ENCODE peak calls at places on chromosomes 1 and 21, in ten cellular contexts. One of them, this sample, is unnamed.

GRCh38 chr1:236608930-236609726 is 4.8 kb upstream of the HEATR1 start:
- DNase-seq in stimulated activated CD8-positive, alpha-beta memory T cell treated with anti-CD3 and anti-CD28 coated beads, Interleukin-2, amount 100 ng/mL, for 48 hours: no peak
- DNase-seq in nucleus accumbens: peak
- DNase-seq in CD4-positive, alpha-beta T cell: no peak
- DNase-seq in glomerular endothelial cell: no peak
- DNase-seq in activated T-helper 1 cell treated with anti-CD3 and anti-CD28 coated beads, Interleukin-12 subunit alpha, Interleukin-12 subunit beta, Interleukin-2, Interleukin-4 antibody, amounts not matched to agents 30 ng/mL and 10 ng/mL and 1 ng/mL, durations not matched to agents 14 hours and 24 hours and 36 hours: no peak
- DNase-seq in M059J: peak
- DNase-seq in EL: peak
- DNase-seq in neural progenitor cell: peak
- DNase-seq in activated naive CD4-positive, alpha-beta T cell: no peak
- DNase-seq in this sample: peak

GRCh38 chr1:109277434-109278204 is 5.3 kb downstream of the PSRC1 start:
- DNase-seq in neural progenitor cell: peak
- DNase-seq in EL: peak
- DNase-seq in glomerular endothelial cell: peak
- DNase-seq in CD4-positive, alpha-beta T cell: peak
- DNase-seq in stimulated activated CD8-positive, alpha-beta memory T cell treated with anti-CD3 and anti-CD28 coated beads, Interleukin-2, amount 100 ng/mL, for 48 hours: peak
- DNase-seq in activated naive CD4-positive, alpha-beta T cell: peak
- DNase-seq in nucleus accumbens: peak
- DNase-seq in activated T-helper 1 cell treated with anti-CD3 and anti-CD28 coated beads, Interleukin-12 subunit alpha, Interleukin-12 subunit beta, Interleukin-2, Interleukin-4 antibody, amounts not matched to agents 30 ng/mL and 10 ng/mL and 1 ng/mL, durations not matched to agents 14 hours and 24 hours and 36 hours: peak
- DNase-seq in M059J: peak
- DNase-seq in this sample: peak

GRCh38 chr1:21781971-21782867 is 730 bp downstream of the USP48 start:
- DNase-seq in activated naive CD4-positive, alpha-beta T cell: peak
- DNase-seq in neural progenitor cell: peak
- DNase-seq in stimulated activated CD8-positive, alpha-beta memory T cell treated with anti-CD3 and anti-CD28 coated beads, Interleukin-2, amount 100 ng/mL, for 48 hours: no peak
- DNase-seq in M059J: peak
- DNase-seq in EL: peak
- DNase-seq in CD4-positive, alpha-beta T cell: peak
- DNase-seq in activated T-helper 1 cell treated with anti-CD3 and anti-CD28 coated beads, Interleukin-12 subunit alpha, Interleukin-12 subunit beta, Interleukin-2, Interleukin-4 antibody, amounts not matched to agents 30 ng/mL and 10 ng/mL and 1 ng/mL, durations not matched to agents 14 hours and 24 hours and 36 hours: peak
- DNase-seq in nucleus accumbens: peak
- DNase-seq in glomerular endothelial cell: no peak
- DNase-seq in this sample: peak

GRCh38 chr1:65467536-65467935 is 47.1 kb downstream of the LEPR start:
- DNase-seq in EL: no peak
- DNase-seq in neural progenitor cell: peak
- DNase-seq in M059J: no peak
- DNase-seq in glomerular endothelial cell: no peak
- DNase-seq in stimulated activated CD8-positive, alpha-beta memory T cell treated with anti-CD3 and anti-CD28 coated beads, Interleukin-2, amount 100 ng/mL, for 48 hours: no peak
- DNase-seq in activated T-helper 1 cell treated with anti-CD3 and anti-CD28 coated beads, Interleukin-12 subunit alpha, Interleukin-12 subunit beta, Interleukin-2, Interleukin-4 antibody, amounts not matched to agents 30 ng/mL and 10 ng/mL and 1 ng/mL, durations not matched to agents 14 hours and 24 hours and 36 hours: no peak
- DNase-seq in CD4-positive, alpha-beta T cell: no peak
- DNase-seq in activated naive CD4-positive, alpha-beta T cell: no peak
- DNase-seq in nucleus accumbens: no peak
- DNase-seq in this sample: no peak

GRCh38 chr1:205077158-205077933 is 6.9 kb downstream of the TMEM81 start:
- DNase-seq in neural progenitor cell: no peak
- DNase-seq in activated naive CD4-positive, alpha-beta T cell: no peak
- DNase-seq in CD4-positive, alpha-beta T cell: no peak
- DNase-seq in activated T-helper 1 cell treated with anti-CD3 and anti-CD28 coated beads, Interleukin-12 subunit alpha, Interleukin-12 subunit beta, Interleukin-2, Interleukin-4 antibody, amounts not matched to agents 30 ng/mL and 10 ng/mL and 1 ng/mL, durations not matched to agents 14 hours and 24 hours and 36 hours: no peak
- DNase-seq in M059J: no peak
- DNase-seq in stimulated activated CD8-positive, alpha-beta memory T cell treated with anti-CD3 and anti-CD28 coated beads, Interleukin-2, amount 100 ng/mL, for 48 hours: no peak
- DNase-seq in nucleus accumbens: no peak
- DNase-seq in EL: no peak
- DNase-seq in glomerular endothelial cell: no peak
- DNase-seq in this sample: no peak

GRCh38 chr21:45004059-45004422 is 64.2 kb downstream of the SLX9 start:
- DNase-seq in nucleus accumbens: no peak
- DNase-seq in activated naive CD4-positive, alpha-beta T cell: no peak
- DNase-seq in EL: no peak
- DNase-seq in activated T-helper 1 cell treated with anti-CD3 and anti-CD28 coated beads, Interleukin-12 subunit alpha, Interleukin-12 subunit beta, Interleukin-2, Interleukin-4 antibody, amounts not matched to agents 30 ng/mL and 10 ng/mL and 1 ng/mL, durations not matched to agents 14 hours and 24 hours and 36 hours: no peak
- DNase-seq in stimulated activated CD8-positive, alpha-beta memory T cell treated with anti-CD3 and anti-CD28 coated beads, Interleukin-2, amount 100 ng/mL, for 48 hours: no peak
- DNase-seq in M059J: no peak
- DNase-seq in glomerular endothelial cell: no peak
- DNase-seq in CD4-positive, alpha-beta T cell: no peak
- DNase-seq in neural progenitor cell: no peak
- DNase-seq in this sample: no peak

GRCh38 chr1:156546267-156546666 is 26.1 kb downstream of the IQGAP3 start:
- DNase-seq in M059J: no peak
- DNase-seq in EL: no peak
- DNase-seq in nucleus accumbens: no peak
- DNase-seq in activated naive CD4-positive, alpha-beta T cell: no peak
- DNase-seq in CD4-positive, alpha-beta T cell: no peak
- DNase-seq in neural progenitor cell: no peak
- DNase-seq in glomerular endothelial cell: no peak
- DNase-seq in activated T-helper 1 cell treated with anti-CD3 and anti-CD28 coated beads, Interleukin-12 subunit alpha, Interleukin-12 subunit beta, Interleukin-2, Interleukin-4 antibody, amounts not matched to agents 30 ng/mL and 10 ng/mL and 1 ng/mL, durations not matched to agents 14 hours and 24 hours and 36 hours: no peak
- DNase-seq in stimulated activated CD8-positive, alpha-beta memory T cell treated with anti-CD3 and anti-CD28 coated beads, Interleukin-2, amount 100 ng/mL, for 48 hours: no peak
- DNase-seq in this sample: no peak

GRCh38 chr1:214563881-214564280 is 12.5 kb upstream of the PTPN14 start:
- DNase-seq in EL: peak
- DNase-seq in activated naive CD4-positive, alpha-beta T cell: no peak
- DNase-seq in activated T-helper 1 cell treated with anti-CD3 and anti-CD28 coated beads, Interleukin-12 subunit alpha, Interleukin-12 subunit beta, Interleukin-2, Interleukin-4 antibody, amounts not matched to agents 30 ng/mL and 10 ng/mL and 1 ng/mL, durations not matched to agents 14 hours and 24 hours and 36 hours: no peak
- DNase-seq in nucleus accumbens: no peak
- DNase-seq in stimulated activated CD8-positive, alpha-beta memory T cell treated with anti-CD3 and anti-CD28 coated beads, Interleukin-2, amount 100 ng/mL, for 48 hours: no peak
- DNase-seq in neural progenitor cell: no peak
- DNase-seq in M059J: no peak
- DNase-seq in CD4-positive, alpha-beta T cell: no peak
- DNase-seq in glomerular endothelial cell: no peak
- DNase-seq in this sample: no peak

GRCh38 chr1:225735252-225736149 is 42.1 kb upstream of the SRP9 start:
- DNase-seq in activated naive CD4-positive, alpha-beta T cell: no peak
- DNase-seq in M059J: peak
- DNase-seq in stimulated activated CD8-positive, alpha-beta memory T cell treated with anti-CD3 and anti-CD28 coated beads, Interleukin-2, amount 100 ng/mL, for 48 hours: no peak
- DNase-seq in nucleus accumbens: no peak
- DNase-seq in neural progenitor cell: peak
- DNase-seq in glomerular endothelial cell: no peak
- DNase-seq in activated T-helper 1 cell treated with anti-CD3 and anti-CD28 coated beads, Interleukin-12 subunit alpha, Interleukin-12 subunit beta, Interleukin-2, Interleukin-4 antibody, amounts not matched to agents 30 ng/mL and 10 ng/mL and 1 ng/mL, durations not matched to agents 14 hours and 24 hours and 36 hours: no peak
- DNase-seq in CD4-positive, alpha-beta T cell: no peak
- DNase-seq in EL: peak
- DNase-seq in this sample: no peak

GRCh38 chr1:188937965-188938551 is 1539.6 kb downstream of the BRINP3 start:
- DNase-seq in stimulated activated CD8-positive, alpha-beta memory T cell treated with anti-CD3 and anti-CD28 coated beads, Interleukin-2, amount 100 ng/mL, for 48 hours: no peak
- DNase-seq in activated naive CD4-positive, alpha-beta T cell: no peak
- DNase-seq in glomerular endothelial cell: peak
- DNase-seq in CD4-positive, alpha-beta T cell: no peak
- DNase-seq in EL: peak
- DNase-seq in M059J: peak
- DNase-seq in nucleus accumbens: no peak
- DNase-seq in neural progenitor cell: no peak
- DNase-seq in activated T-helper 1 cell treated with anti-CD3 and anti-CD28 coated beads, Interleukin-12 subunit alpha, Interleukin-12 subunit beta, Interleukin-2, Interleukin-4 antibody, amounts not matched to agents 30 ng/mL and 10 ng/mL and 1 ng/mL, durations not matched to agents 14 hours and 24 hours and 36 hours: no peak
- DNase-seq in this sample: no peak

GRCh38 chr21:45916011-45916840 is 65.3 kb upstream of the COL6A1 start:
- DNase-seq in CD4-positive, alpha-beta T cell: no peak
- DNase-seq in activated T-helper 1 cell treated with anti-CD3 and anti-CD28 coated beads, Interleukin-12 subunit alpha, Interleukin-12 subunit beta, Interleukin-2, Interleukin-4 antibody, amounts not matched to agents 30 ng/mL and 10 ng/mL and 1 ng/mL, durations not matched to agents 14 hours and 24 hours and 36 hours: no peak
- DNase-seq in EL: no peak
- DNase-seq in glomerular endothelial cell: no peak
- DNase-seq in activated naive CD4-positive, alpha-beta T cell: no peak
- DNase-seq in neural progenitor cell: no peak
- DNase-seq in stimulated activated CD8-positive, alpha-beta memory T cell treated with anti-CD3 and anti-CD28 coated beads, Interleukin-2, amount 100 ng/mL, for 48 hours: no peak
- DNase-seq in nucleus accumbens: no peak
- DNase-seq in M059J: peak
- DNase-seq in this sample: no peak

GRCh38 chr1:24745711-24746582 is 700 bp downstream of the CLIC4 start:
- DNase-seq in activated T-helper 1 cell treated with anti-CD3 and anti-CD28 coated beads, Interleukin-12 subunit alpha, Interleukin-12 subunit beta, Interleukin-2, Interleukin-4 antibody, amounts not matched to agents 30 ng/mL and 10 ng/mL and 1 ng/mL, durations not matched to agents 14 hours and 24 hours and 36 hours: peak
- DNase-seq in EL: peak
- DNase-seq in nucleus accumbens: no peak
- DNase-seq in neural progenitor cell: peak
- DNase-seq in glomerular endothelial cell: no peak
- DNase-seq in CD4-positive, alpha-beta T cell: no peak
- DNase-seq in stimulated activated CD8-positive, alpha-beta memory T cell treated with anti-CD3 and anti-CD28 coated beads, Interleukin-2, amount 100 ng/mL, for 48 hours: no peak
- DNase-seq in activated naive CD4-positive, alpha-beta T cell: no peak
- DNase-seq in M059J: peak
- DNase-seq in this sample: no peak

GRCh38 chr21:33767236-33767635 is 124.9 kb downstream of the ITSN1 start:
- DNase-seq in stimulated activated CD8-positive, alpha-beta memory T cell treated with anti-CD3 and anti-CD28 coated beads, Interleukin-2, amount 100 ng/mL, for 48 hours: no peak
- DNase-seq in nucleus accumbens: no peak
- DNase-seq in neural progenitor cell: no peak
- DNase-seq in M059J: peak
- DNase-seq in EL: peak
- DNase-seq in activated T-helper 1 cell treated with anti-CD3 and anti-CD28 coated beads, Interleukin-12 subunit alpha, Interleukin-12 subunit beta, Interleukin-2, Interleukin-4 antibody, amounts not matched to agents 30 ng/mL and 10 ng/mL and 1 ng/mL, durations not matched to agents 14 hours and 24 hours and 36 hours: no peak
- DNase-seq in CD4-positive, alpha-beta T cell: no peak
- DNase-seq in activated naive CD4-positive, alpha-beta T cell: no peak
- DNase-seq in glomerular endothelial cell: no peak
- DNase-seq in this sample: no peak

GRCh38 chr1:88327391-88328267 is 356.4 kb upstream of the PKN2 start:
- DNase-seq in neural progenitor cell: no peak
- DNase-seq in activated naive CD4-positive, alpha-beta T cell: no peak
- DNase-seq in EL: peak
- DNase-seq in stimulated activated CD8-positive, alpha-beta memory T cell treated with anti-CD3 and anti-CD28 coated beads, Interleukin-2, amount 100 ng/mL, for 48 hours: no peak
- DNase-seq in M059J: peak
- DNase-seq in nucleus accumbens: no peak
- DNase-seq in CD4-positive, alpha-beta T cell: no peak
- DNase-seq in glomerular endothelial cell: peak
- DNase-seq in activated T-helper 1 cell treated with anti-CD3 and anti-CD28 coated beads, Interleukin-12 subunit alpha, Interleukin-12 subunit beta, Interleukin-2, Interleukin-4 antibody, amounts not matched to agents 30 ng/mL and 10 ng/mL and 1 ng/mL, durations not matched to agents 14 hours and 24 hours and 36 hours: no peak
- DNase-seq in this sample: no peak

GRCh38 chr1:116390195-116390594 is 17.2 kb downstream of the ATP1A1 start:
- DNase-seq in stimulated activated CD8-positive, alpha-beta memory T cell treated with anti-CD3 and anti-CD28 coated beads, Interleukin-2, amount 100 ng/mL, for 48 hours: no peak
- DNase-seq in neural progenitor cell: no peak
- DNase-seq in EL: no peak
- DNase-seq in CD4-positive, alpha-beta T cell: peak
- DNase-seq in M059J: no peak
- DNase-seq in nucleus accumbens: no peak
- DNase-seq in activated T-helper 1 cell treated with anti-CD3 and anti-CD28 coated beads, Interleukin-12 subunit alpha, Interleukin-12 subunit beta, Interleukin-2, Interleukin-4 antibody, amounts not matched to agents 30 ng/mL and 10 ng/mL and 1 ng/mL, durations not matched to agents 14 hours and 24 hours and 36 hours: no peak
- DNase-seq in glomerular endothelial cell: no peak
- DNase-seq in activated naive CD4-positive, alpha-beta T cell: no peak
- DNase-seq in this sample: no peak

GRCh38 chr1:217311766-217312165 is 319.1 kb downstream of the GPATCH2 start:
- DNase-seq in activated T-helper 1 cell treated with anti-CD3 and anti-CD28 coated beads, Interleukin-12 subunit alpha, Interleukin-12 subunit beta, Interleukin-2, Interleukin-4 antibody, amounts not matched to agents 30 ng/mL and 10 ng/mL and 1 ng/mL, durations not matched to agents 14 hours and 24 hours and 36 hours: no peak
- DNase-seq in nucleus accumbens: no peak
- DNase-seq in neural progenitor cell: peak
- DNase-seq in activated naive CD4-positive, alpha-beta T cell: no peak
- DNase-seq in stimulated activated CD8-positive, alpha-beta memory T cell treated with anti-CD3 and anti-CD28 coated beads, Interleukin-2, amount 100 ng/mL, for 48 hours: no peak
- DNase-seq in M059J: no peak
- DNase-seq in glomerular endothelial cell: no peak
- DNase-seq in EL: peak
- DNase-seq in CD4-positive, alpha-beta T cell: no peak
- DNase-seq in this sample: peak

GRCh38 chr21:42724226-42724920 is 71.0 kb downstream of the PDE9A start:
- DNase-seq in glomerular endothelial cell: no peak
- DNase-seq in neural progenitor cell: no peak
- DNase-seq in EL: peak
- DNase-seq in activated naive CD4-positive, alpha-beta T cell: no peak
- DNase-seq in activated T-helper 1 cell treated with anti-CD3 and anti-CD28 coated beads, Interleukin-12 subunit alpha, Interleukin-12 subunit beta, Interleukin-2, Interleukin-4 antibody, amounts not matched to agents 30 ng/mL and 10 ng/mL and 1 ng/mL, durations not matched to agents 14 hours and 24 hours and 36 hours: no peak
- DNase-seq in nucleus accumbens: no peak
- DNase-seq in M059J: peak
- DNase-seq in stimulated activated CD8-positive, alpha-beta memory T cell treated with anti-CD3 and anti-CD28 coated beads, Interleukin-2, amount 100 ng/mL, for 48 hours: no peak
- DNase-seq in CD4-positive, alpha-beta T cell: no peak
- DNase-seq in this sample: peak

GRCh38 chr1:170881268-170882265 is 53.8 kb upstream of the MROH9 start:
- DNase-seq in activated T-helper 1 cell treated with anti-CD3 and anti-CD28 coated beads, Interleukin-12 subunit alpha, Interleukin-12 subunit beta, Interleukin-2, Interleukin-4 antibody, amounts not matched to agents 30 ng/mL and 10 ng/mL and 1 ng/mL, durations not matched to agents 14 hours and 24 hours and 36 hours: no peak
- DNase-seq in M059J: peak
- DNase-seq in neural progenitor cell: peak
- DNase-seq in EL: peak
- DNase-seq in nucleus accumbens: no peak
- DNase-seq in activated naive CD4-positive, alpha-beta T cell: no peak
- DNase-seq in stimulated activated CD8-positive, alpha-beta memory T cell treated with anti-CD3 and anti-CD28 coated beads, Interleukin-2, amount 100 ng/mL, for 48 hours: no peak
- DNase-seq in CD4-positive, alpha-beta T cell: no peak
- DNase-seq in glomerular endothelial cell: peak
- DNase-seq in this sample: no peak

GRCh38 chr21:14737922-14738321 is 191.8 kb upstream of the SAMSN1 start:
- DNase-seq in neural progenitor cell: peak
- DNase-seq in M059J: peak
- DNase-seq in CD4-positive, alpha-beta T cell: peak
- DNase-seq in activated T-helper 1 cell treated with anti-CD3 and anti-CD28 coated beads, Interleukin-12 subunit alpha, Interleukin-12 subunit beta, Interleukin-2, Interleukin-4 antibody, amounts not matched to agents 30 ng/mL and 10 ng/mL and 1 ng/mL, durations not matched to agents 14 hours and 24 hours and 36 hours: peak
- DNase-seq in glomerular endothelial cell: no peak
- DNase-seq in activated naive CD4-positive, alpha-beta T cell: no peak
- DNase-seq in EL: peak
- DNase-seq in stimulated activated CD8-positive, alpha-beta memory T cell treated with anti-CD3 and anti-CD28 coated beads, Interleukin-2, amount 100 ng/mL, for 48 hours: no peak
- DNase-seq in nucleus accumbens: no peak
- DNase-seq in this sample: peak

GRCh38 chr1:80994934-80995333 is 805.8 kb upstream of the ADGRL2 start:
- DNase-seq in nucleus accumbens: no peak
- DNase-seq in stimulated activated CD8-positive, alpha-beta memory T cell treated with anti-CD3 and anti-CD28 coated beads, Interleukin-2, amount 100 ng/mL, for 48 hours: no peak
- DNase-seq in activated T-helper 1 cell treated with anti-CD3 and anti-CD28 coated beads, Interleukin-12 subunit alpha, Interleukin-12 subunit beta, Interleukin-2, Interleukin-4 antibody, amounts not matched to agents 30 ng/mL and 10 ng/mL and 1 ng/mL, durations not matched to agents 14 hours and 24 hours and 36 hours: no peak
- DNase-seq in neural progenitor cell: no peak
- DNase-seq in glomerular endothelial cell: no peak
- DNase-seq in M059J: no peak
- DNase-seq in activated naive CD4-positive, alpha-beta T cell: no peak
- DNase-seq in EL: peak
- DNase-seq in CD4-positive, alpha-beta T cell: no peak
- DNase-seq in this sample: no peak

GRCh38 chr1:63322944-63323865 is 838 bp downstream of the FOXD3 start:
- DNase-seq in nucleus accumbens: no peak
- DNase-seq in glomerular endothelial cell: no peak
- DNase-seq in M059J: peak
- DNase-seq in activated naive CD4-positive, alpha-beta T cell: no peak
- DNase-seq in stimulated activated CD8-positive, alpha-beta memory T cell treated with anti-CD3 and anti-CD28 coated beads, Interleukin-2, amount 100 ng/mL, for 48 hours: no peak
- DNase-seq in CD4-positive, alpha-beta T cell: peak
- DNase-seq in activated T-helper 1 cell treated with anti-CD3 and anti-CD28 coated beads, Interleukin-12 subunit alpha, Interleukin-12 subunit beta, Interleukin-2, Interleukin-4 antibody, amounts not matched to agents 30 ng/mL and 10 ng/mL and 1 ng/mL, durations not matched to agents 14 hours and 24 hours and 36 hours: peak
- DNase-seq in EL: peak
- DNase-seq in neural progenitor cell: peak
- DNase-seq in this sample: peak

GRCh38 chr1:230905733-230906132 is 37.4 kb upstream of the C1orf198 start:
- DNase-seq in neural progenitor cell: no peak
- DNase-seq in activated T-helper 1 cell treated with anti-CD3 and anti-CD28 coated beads, Interleukin-12 subunit alpha, Interleukin-12 subunit beta, Interleukin-2, Interleukin-4 antibody, amounts not matched to agents 30 ng/mL and 10 ng/mL and 1 ng/mL, durations not matched to agents 14 hours and 24 hours and 36 hours: no peak
- DNase-seq in M059J: peak
- DNase-seq in EL: no peak
- DNase-seq in stimulated activated CD8-positive, alpha-beta memory T cell treated with anti-CD3 and anti-CD28 coated beads, Interleukin-2, amount 100 ng/mL, for 48 hours: no peak
- DNase-seq in glomerular endothelial cell: peak
- DNase-seq in activated naive CD4-positive, alpha-beta T cell: no peak
- DNase-seq in nucleus accumbens: peak
- DNase-seq in CD4-positive, alpha-beta T cell: no peak
- DNase-seq in this sample: no peak

GRCh38 chr1:147625274-147625986 is 44.9 kb downstream of the ACP6 start:
- DNase-seq in M059J: no peak
- DNase-seq in glomerular endothelial cell: no peak
- DNase-seq in neural progenitor cell: no peak
- DNase-seq in stimulated activated CD8-positive, alpha-beta memory T cell treated with anti-CD3 and anti-CD28 coated beads, Interleukin-2, amount 100 ng/mL, for 48 hours: no peak
- DNase-seq in EL: no peak
- DNase-seq in activated naive CD4-positive, alpha-beta T cell: no peak
- DNase-seq in nucleus accumbens: no peak
- DNase-seq in activated T-helper 1 cell treated with anti-CD3 and anti-CD28 coated beads, Interleukin-12 subunit alpha, Interleukin-12 subunit beta, Interleukin-2, Interleukin-4 antibody, amounts not matched to agents 30 ng/mL and 10 ng/mL and 1 ng/mL, durations not matched to agents 14 hours and 24 hours and 36 hours: no peak
- DNase-seq in CD4-positive, alpha-beta T cell: no peak
- DNase-seq in this sample: no peak

GRCh38 chr1:234186037-234186688 is 187.1 kb upstream of the COA6 start:
- DNase-seq in CD4-positive, alpha-beta T cell: no peak
- DNase-seq in M059J: peak
- DNase-seq in neural progenitor cell: no peak
- DNase-seq in nucleus accumbens: no peak
- DNase-seq in activated T-helper 1 cell treated with anti-CD3 and anti-CD28 coated beads, Interleukin-12 subunit alpha, Interleukin-12 subunit beta, Interleukin-2, Interleukin-4 antibody, amounts not matched to agents 30 ng/mL and 10 ng/mL and 1 ng/mL, durations not matched to agents 14 hours and 24 hours and 36 hours: no peak
- DNase-seq in glomerular endothelial cell: no peak
- DNase-seq in EL: peak
- DNase-seq in activated naive CD4-positive, alpha-beta T cell: no peak
- DNase-seq in stimulated activated CD8-positive, alpha-beta memory T cell treated with anti-CD3 and anti-CD28 coated beads, Interleukin-2, amount 100 ng/mL, for 48 hours: no peak
- DNase-seq in this sample: no peak

GRCh38 chr1:169110691-169111447 is 4.4 kb downstream of the ATP1B1 start:
- DNase-seq in activated naive CD4-positive, alpha-beta T cell: no peak
- DNase-seq in M059J: peak
- DNase-seq in neural progenitor cell: no peak
- DNase-seq in activated T-helper 1 cell treated with anti-CD3 and anti-CD28 coated beads, Interleukin-12 subunit alpha, Interleukin-12 subunit beta, Interleukin-2, Interleukin-4 antibody, amounts not matched to agents 30 ng/mL and 10 ng/mL and 1 ng/mL, durations not matched to agents 14 hours and 24 hours and 36 hours: no peak
- DNase-seq in CD4-positive, alpha-beta T cell: no peak
- DNase-seq in nucleus accumbens: no peak
- DNase-seq in EL: no peak
- DNase-seq in stimulated activated CD8-positive, alpha-beta memory T cell treated with anti-CD3 and anti-CD28 coated beads, Interleukin-2, amount 100 ng/mL, for 48 hours: no peak
- DNase-seq in glomerular endothelial cell: no peak
- DNase-seq in this sample: no peak

GRCh38 chr1:34827341-34827941 is 32.1 kb downstream of the SMIM12 start:
- DNase-seq in stimulated activated CD8-positive, alpha-beta memory T cell treated with anti-CD3 and anti-CD28 coated beads, Interleukin-2, amount 100 ng/mL, for 48 hours: no peak
- DNase-seq in CD4-positive, alpha-beta T cell: no peak
- DNase-seq in activated naive CD4-positive, alpha-beta T cell: no peak
- DNase-seq in nucleus accumbens: no peak
- DNase-seq in glomerular endothelial cell: no peak
- DNase-seq in activated T-helper 1 cell treated with anti-CD3 and anti-CD28 coated beads, Interleukin-12 subunit alpha, Interleukin-12 subunit beta, Interleukin-2, Interleukin-4 antibody, amounts not matched to agents 30 ng/mL and 10 ng/mL and 1 ng/mL, durations not matched to agents 14 hours and 24 hours and 36 hours: no peak
- DNase-seq in EL: no peak
- DNase-seq in M059J: no peak
- DNase-seq in neural progenitor cell: no peak
- DNase-seq in this sample: no peak

GRCh38 chr1:220370041-220370700 is 97.9 kb upstream of the RAB3GAP2 start:
- DNase-seq in activated T-helper 1 cell treated with anti-CD3 and anti-CD28 coated beads, Interleukin-12 subunit alpha, Interleukin-12 subunit beta, Interleukin-2, Interleukin-4 antibody, amounts not matched to agents 30 ng/mL and 10 ng/mL and 1 ng/mL, durations not matched to agents 14 hours and 24 hours and 36 hours: no peak
- DNase-seq in CD4-positive, alpha-beta T cell: no peak
- DNase-seq in neural progenitor cell: peak
- DNase-seq in glomerular endothelial cell: no peak
- DNase-seq in nucleus accumbens: no peak
- DNase-seq in M059J: peak
- DNase-seq in activated naive CD4-positive, alpha-beta T cell: no peak
- DNase-seq in stimulated activated CD8-positive, alpha-beta memory T cell treated with anti-CD3 and anti-CD28 coated beads, Interleukin-2, amount 100 ng/mL, for 48 hours: no peak
- DNase-seq in EL: peak
- DNase-seq in this sample: no peak

GRCh38 chr1:60132985-60133673 is 59.6 kb upstream of the C1orf87 start:
- DNase-seq in EL: peak
- DNase-seq in neural progenitor cell: no peak
- DNase-seq in M059J: peak
- DNase-seq in stimulated activated CD8-positive, alpha-beta memory T cell treated with anti-CD3 and anti-CD28 coated beads, Interleukin-2, amount 100 ng/mL, for 48 hours: no peak
- DNase-seq in glomerular endothelial cell: peak
- DNase-seq in CD4-positive, alpha-beta T cell: no peak
- DNase-seq in activated naive CD4-positive, alpha-beta T cell: no peak
- DNase-seq in nucleus accumbens: no peak
- DNase-seq in activated T-helper 1 cell treated with anti-CD3 and anti-CD28 coated beads, Interleukin-12 subunit alpha, Interleukin-12 subunit beta, Interleukin-2, Interleukin-4 antibody, amounts not matched to agents 30 ng/mL and 10 ng/mL and 1 ng/mL, durations not matched to agents 14 hours and 24 hours and 36 hours: no peak
- DNase-seq in this sample: no peak